ENCODE peak calls at places on chromosome 16, in five cellular contexts. One of them, this sample, is unnamed.
A peak's percentile ranks its signal among the peaks of the same experiment; 100 is the strongest.

GRCh38 chr16:1870365-1871082 is 1.4 kb downstream of the MEIOB start:
- DNase-seq in mesenchymal stem cell: peak; percentile 75
- DNase-seq in effector memory CD8-positive, alpha-beta T cell: no peak
- DNase-seq in stimulated activated CD4-positive, alpha-beta T cell treated with anti-CD3 and anti-CD28 coated beads, Interleukin-4, amount 100 ng/mL, for 4 hours: no peak
- DNase-seq in activated CD8-positive, alpha-beta T cell treated with anti-CD3 and anti-CD28 coated beads, Interleukin-2, amount 10 ng/mL, durations not matched to agents 7 days and 5 days: no peak
- DNase-seq in this sample: peak; percentile 95

GRCh38 chr16:12095275-12096161 is 119.0 kb downstream of the SNX29 start:
- DNase-seq in effector memory CD8-positive, alpha-beta T cell: peak; percentile 59
- DNase-seq in activated CD8-positive, alpha-beta T cell treated with anti-CD3 and anti-CD28 coated beads, Interleukin-2, amount 10 ng/mL, durations not matched to agents 7 days and 5 days: peak; percentile 73
- DNase-seq in mesenchymal stem cell: peak; percentile 69
- DNase-seq in stimulated activated CD4-positive, alpha-beta T cell treated with anti-CD3 and anti-CD28 coated beads, Interleukin-4, amount 100 ng/mL, for 4 hours: peak; percentile 67
- DNase-seq in this sample: peak; percentile 23

GRCh38 chr16:10226672-10227306 is 44.6 kb upstream of the GRIN2A start:
- DNase-seq in activated CD8-positive, alpha-beta T cell treated with anti-CD3 and anti-CD28 coated beads, Interleukin-2, amount 10 ng/mL, durations not matched to agents 7 days and 5 days: no peak
- DNase-seq in effector memory CD8-positive, alpha-beta T cell: no peak
- DNase-seq in stimulated activated CD4-positive, alpha-beta T cell treated with anti-CD3 and anti-CD28 coated beads, Interleukin-4, amount 100 ng/mL, for 4 hours: no peak
- DNase-seq in mesenchymal stem cell: no peak
- DNase-seq in this sample: no peak

GRCh38 chr16:4913130-4913773 is 23.7 kb downstream of the PPL start:
- DNase-seq in mesenchymal stem cell: no peak
- DNase-seq in effector memory CD8-positive, alpha-beta T cell: no peak
- DNase-seq in stimulated activated CD4-positive, alpha-beta T cell treated with anti-CD3 and anti-CD28 coated beads, Interleukin-4, amount 100 ng/mL, for 4 hours: no peak
- DNase-seq in activated CD8-positive, alpha-beta T cell treated with anti-CD3 and anti-CD28 coated beads, Interleukin-2, amount 10 ng/mL, durations not matched to agents 7 days and 5 days: no peak
- DNase-seq in this sample: no peak

GRCh38 chr16:67027046-67027445 is 1.9 kb upstream of the CBFB start:
- DNase-seq in stimulated activated CD4-positive, alpha-beta T cell treated with anti-CD3 and anti-CD28 coated beads, Interleukin-4, amount 100 ng/mL, for 4 hours: no peak
- DNase-seq in mesenchymal stem cell: no peak
- DNase-seq in effector memory CD8-positive, alpha-beta T cell: no peak
- DNase-seq in activated CD8-positive, alpha-beta T cell treated with anti-CD3 and anti-CD28 coated beads, Interleukin-2, amount 10 ng/mL, durations not matched to agents 7 days and 5 days: peak; percentile 20
- DNase-seq in this sample: no peak

GRCh38 chr16:73280366-73280765 is 232.4 kb upstream of the ZFHX3 start:
- DNase-seq in stimulated activated CD4-positive, alpha-beta T cell treated with anti-CD3 and anti-CD28 coated beads, Interleukin-4, amount 100 ng/mL, for 4 hours: no peak
- DNase-seq in activated CD8-positive, alpha-beta T cell treated with anti-CD3 and anti-CD28 coated beads, Interleukin-2, amount 10 ng/mL, durations not matched to agents 7 days and 5 days: no peak
- DNase-seq in effector memory CD8-positive, alpha-beta T cell: no peak
- DNase-seq in mesenchymal stem cell: no peak
- DNase-seq in this sample: peak; percentile 59

GRCh38 chr16:84320511-84320910 is 25.8 kb downstream of the WFDC1 start:
- DNase-seq in mesenchymal stem cell: no peak
- DNase-seq in stimulated activated CD4-positive, alpha-beta T cell treated with anti-CD3 and anti-CD28 coated beads, Interleukin-4, amount 100 ng/mL, for 4 hours: no peak
- DNase-seq in activated CD8-positive, alpha-beta T cell treated with anti-CD3 and anti-CD28 coated beads, Interleukin-2, amount 10 ng/mL, durations not matched to agents 7 days and 5 days: no peak
- DNase-seq in effector memory CD8-positive, alpha-beta T cell: no peak
- DNase-seq in this sample: no peak

GRCh38 chr16:85321856-85322271 is 209.6 kb upstream of the CIBAR2 start:
- DNase-seq in stimulated activated CD4-positive, alpha-beta T cell treated with anti-CD3 and anti-CD28 coated beads, Interleukin-4, amount 100 ng/mL, for 4 hours: no peak
- DNase-seq in effector memory CD8-positive, alpha-beta T cell: no peak
- DNase-seq in activated CD8-positive, alpha-beta T cell treated with anti-CD3 and anti-CD28 coated beads, Interleukin-2, amount 10 ng/mL, durations not matched to agents 7 days and 5 days: no peak
- DNase-seq in mesenchymal stem cell: peak; percentile 78
- DNase-seq in this sample: no peak

GRCh38 chr16:87707097-87707496 is 58.7 kb downstream of the KLHDC4 start:
- DNase-seq in stimulated activated CD4-positive, alpha-beta T cell treated with anti-CD3 and anti-CD28 coated beads, Interleukin-4, amount 100 ng/mL, for 4 hours: no peak
- DNase-seq in effector memory CD8-positive, alpha-beta T cell: no peak
- DNase-seq in activated CD8-positive, alpha-beta T cell treated with anti-CD3 and anti-CD28 coated beads, Interleukin-2, amount 10 ng/mL, durations not matched to agents 7 days and 5 days: no peak
- DNase-seq in mesenchymal stem cell: no peak
- DNase-seq in this sample: no peak

GRCh38 chr16:63496282-63496681 is 1460.0 kb upstream of the CDH8 start:
- DNase-seq in effector memory CD8-positive, alpha-beta T cell: no peak
- DNase-seq in stimulated activated CD4-positive, alpha-beta T cell treated with anti-CD3 and anti-CD28 coated beads, Interleukin-4, amount 100 ng/mL, for 4 hours: no peak
- DNase-seq in activated CD8-positive, alpha-beta T cell treated with anti-CD3 and anti-CD28 coated beads, Interleukin-2, amount 10 ng/mL, durations not matched to agents 7 days and 5 days: no peak
- DNase-seq in mesenchymal stem cell: no peak
- DNase-seq in this sample: no peak

GRCh38 chr16:29653436-29653835 is 9.6 kb upstream of the SPN start:
- DNase-seq in effector memory CD8-positive, alpha-beta T cell: no peak
- DNase-seq in stimulated activated CD4-positive, alpha-beta T cell treated with anti-CD3 and anti-CD28 coated beads, Interleukin-4, amount 100 ng/mL, for 4 hours: no peak
- DNase-seq in mesenchymal stem cell: no peak
- DNase-seq in activated CD8-positive, alpha-beta T cell treated with anti-CD3 and anti-CD28 coated beads, Interleukin-2, amount 10 ng/mL, durations not matched to agents 7 days and 5 days: no peak
- DNase-seq in this sample: no peak

GRCh38 chr16:84905965-84906460 is 86.2 kb downstream of the CRISPLD2 start:
- DNase-seq in effector memory CD8-positive, alpha-beta T cell: no peak
- DNase-seq in activated CD8-positive, alpha-beta T cell treated with anti-CD3 and anti-CD28 coated beads, Interleukin-2, amount 10 ng/mL, durations not matched to agents 7 days and 5 days: no peak
- DNase-seq in stimulated activated CD4-positive, alpha-beta T cell treated with anti-CD3 and anti-CD28 coated beads, Interleukin-4, amount 100 ng/mL, for 4 hours: no peak
- DNase-seq in mesenchymal stem cell: no peak
- DNase-seq in this sample: no peak

GRCh38 chr16:31476305-31477219 is 4.6 kb downstream of the TGFB1I1 start:
- DNase-seq in stimulated activated CD4-positive, alpha-beta T cell treated with anti-CD3 and anti-CD28 coated beads, Interleukin-4, amount 100 ng/mL, for 4 hours: peak; percentile 93
- DNase-seq in activated CD8-positive, alpha-beta T cell treated with anti-CD3 and anti-CD28 coated beads, Interleukin-2, amount 10 ng/mL, durations not matched to agents 7 days and 5 days: peak; percentile 92
- DNase-seq in mesenchymal stem cell: peak; percentile 23
- DNase-seq in effector memory CD8-positive, alpha-beta T cell: peak; percentile 73
- DNase-seq in this sample: no peak

GRCh38 chr16:10754941-10755340 is 11.3 kb downstream of the NUBP1 start:
- DNase-seq in stimulated activated CD4-positive, alpha-beta T cell treated with anti-CD3 and anti-CD28 coated beads, Interleukin-4, amount 100 ng/mL, for 4 hours: no peak
- DNase-seq in effector memory CD8-positive, alpha-beta T cell: no peak
- DNase-seq in activated CD8-positive, alpha-beta T cell treated with anti-CD3 and anti-CD28 coated beads, Interleukin-2, amount 10 ng/mL, durations not matched to agents 7 days and 5 days: no peak
- DNase-seq in mesenchymal stem cell: peak; percentile 55
- DNase-seq in this sample: peak; percentile 79

GRCh38 chr16:24988593-24989338 is 26.4 kb downstream of the ARHGAP17 start:
- DNase-seq in activated CD8-positive, alpha-beta T cell treated with anti-CD3 and anti-CD28 coated beads, Interleukin-2, amount 10 ng/mL, durations not matched to agents 7 days and 5 days: no peak
- DNase-seq in mesenchymal stem cell: peak; percentile 68
- DNase-seq in effector memory CD8-positive, alpha-beta T cell: no peak
- DNase-seq in stimulated activated CD4-positive, alpha-beta T cell treated with anti-CD3 and anti-CD28 coated beads, Interleukin-4, amount 100 ng/mL, for 4 hours: peak; percentile 5
- DNase-seq in this sample: peak; percentile 77

GRCh38 chr16:51651061-51651466 is 500.0 kb upstream of the SALL1 start:
- DNase-seq in stimulated activated CD4-positive, alpha-beta T cell treated with anti-CD3 and anti-CD28 coated beads, Interleukin-4, amount 100 ng/mL, for 4 hours: no peak
- DNase-seq in activated CD8-positive, alpha-beta T cell treated with anti-CD3 and anti-CD28 coated beads, Interleukin-2, amount 10 ng/mL, durations not matched to agents 7 days and 5 days: no peak
- DNase-seq in mesenchymal stem cell: no peak
- DNase-seq in effector memory CD8-positive, alpha-beta T cell: no peak
- DNase-seq in this sample: no peak

GRCh38 chr16:55933038-55933437 is 57.9 kb upstream of the CES5A start:
- DNase-seq in mesenchymal stem cell: no peak
- DNase-seq in activated CD8-positive, alpha-beta T cell treated with anti-CD3 and anti-CD28 coated beads, Interleukin-2, amount 10 ng/mL, durations not matched to agents 7 days and 5 days: no peak
- DNase-seq in effector memory CD8-positive, alpha-beta T cell: no peak
- DNase-seq in stimulated activated CD4-positive, alpha-beta T cell treated with anti-CD3 and anti-CD28 coated beads, Interleukin-4, amount 100 ng/mL, for 4 hours: no peak
- DNase-seq in this sample: no peak

GRCh38 chr16:15899538-15900100 is 11.2 kb upstream of the CEP20 start:
- DNase-seq in stimulated activated CD4-positive, alpha-beta T cell treated with anti-CD3 and anti-CD28 coated beads, Interleukin-4, amount 100 ng/mL, for 4 hours: no peak
- DNase-seq in activated CD8-positive, alpha-beta T cell treated with anti-CD3 and anti-CD28 coated beads, Interleukin-2, amount 10 ng/mL, durations not matched to agents 7 days and 5 days: peak; percentile 55
- DNase-seq in effector memory CD8-positive, alpha-beta T cell: no peak
- DNase-seq in mesenchymal stem cell: peak; percentile 56
- DNase-seq in this sample: peak; percentile 99

GRCh38 chr16:74487634-74488495 is 66.6 kb upstream of the CLEC18B start:
- DNase-seq in stimulated activated CD4-positive, alpha-beta T cell treated with anti-CD3 and anti-CD28 coated beads, Interleukin-4, amount 100 ng/mL, for 4 hours: no peak
- DNase-seq in effector memory CD8-positive, alpha-beta T cell: no peak
- DNase-seq in mesenchymal stem cell: no peak
- DNase-seq in activated CD8-positive, alpha-beta T cell treated with anti-CD3 and anti-CD28 coated beads, Interleukin-2, amount 10 ng/mL, durations not matched to agents 7 days and 5 days: no peak
- DNase-seq in this sample: no peak

GRCh38 chr16:10616744-10617640 is 36.6 kb upstream of the EMP2 start:
- DNase-seq in effector memory CD8-positive, alpha-beta T cell: no peak
- DNase-seq in activated CD8-positive, alpha-beta T cell treated with anti-CD3 and anti-CD28 coated beads, Interleukin-2, amount 10 ng/mL, durations not matched to agents 7 days and 5 days: no peak
- DNase-seq in stimulated activated CD4-positive, alpha-beta T cell treated with anti-CD3 and anti-CD28 coated beads, Interleukin-4, amount 100 ng/mL, for 4 hours: no peak
- DNase-seq in mesenchymal stem cell: no peak
- DNase-seq in this sample: peak; percentile 74

GRCh38 chr16:48531011-48531962 is 78.7 kb downstream of the N4BP1 start:
- DNase-seq in stimulated activated CD4-positive, alpha-beta T cell treated with anti-CD3 and anti-CD28 coated beads, Interleukin-4, amount 100 ng/mL, for 4 hours: no peak
- DNase-seq in activated CD8-positive, alpha-beta T cell treated with anti-CD3 and anti-CD28 coated beads, Interleukin-2, amount 10 ng/mL, durations not matched to agents 7 days and 5 days: no peak
- DNase-seq in effector memory CD8-positive, alpha-beta T cell: no peak
- DNase-seq in mesenchymal stem cell: no peak
- DNase-seq in this sample: no peak

GRCh38 chr16:3607634-3608033 is 3.8 kb downstream of the SLX4 start:
- DNase-seq in activated CD8-positive, alpha-beta T cell treated with anti-CD3 and anti-CD28 coated beads, Interleukin-2, amount 10 ng/mL, durations not matched to agents 7 days and 5 days: no peak
- DNase-seq in mesenchymal stem cell: no peak
- DNase-seq in effector memory CD8-positive, alpha-beta T cell: no peak
- DNase-seq in stimulated activated CD4-positive, alpha-beta T cell treated with anti-CD3 and anti-CD28 coated beads, Interleukin-4, amount 100 ng/mL, for 4 hours: no peak
- DNase-seq in this sample: no peak

GRCh38 chr16:24776486-24777220 is 47.2 kb downstream of the TNRC6A start:
- DNase-seq in mesenchymal stem cell: no peak
- DNase-seq in effector memory CD8-positive, alpha-beta T cell: no peak
- DNase-seq in activated CD8-positive, alpha-beta T cell treated with anti-CD3 and anti-CD28 coated beads, Interleukin-2, amount 10 ng/mL, durations not matched to agents 7 days and 5 days: no peak
- DNase-seq in stimulated activated CD4-positive, alpha-beta T cell treated with anti-CD3 and anti-CD28 coated beads, Interleukin-4, amount 100 ng/mL, for 4 hours: no peak
- DNase-seq in this sample: no peak

This sample was measured in bronchial epithelial cell.